ENCODE peak calls at places on chromosomes 3 and 15, in five cellular contexts. A is NCI-H1436 treated with DMSO at 0.1 percent for 48 hours; D is colonic mucosa; L is activated T-cell treated with anti-CD3 and anti-CD28 coated beads, Interleukin-2, amount 50 U/mL, for 24 hours; I is HCEC 1CT. M is an unnamed sample.
A peak's percentile ranks its signal among the peaks of the same experiment; 100 is the strongest.

GRCh38 chr3:52231502-52232278 is 6.2 kb upstream of the TLR9 start:
- DNase-seq in I (peak; percentile 23), L (peak; percentile 94), A (peak; percentile 2), D (peak; percentile 84), M (peak; percentile 60)

GRCh38 chr3:187013080-187013838 is 82.9 kb downstream of the ST6GAL1 start:
- DNase-seq in D (peak; percentile 12), L (no peak), A (no peak), I (no peak), M (no peak)

GRCh38 chr3:21955406-21955805 is 204.4 kb upstream of the ZNF385D start:
- DNase-seq in L (no peak), I (no peak), A (no peak), D (no peak), M (no peak)

GRCh38 chr15:76310470-76311070 is 699 bp downstream of the ETFA start:
- DNase-seq in I (no peak), L (no peak), A (no peak), D (peak; percentile 50), M (peak; percentile 26)

GRCh38 chr3:139928708-139929505 is 6.1 kb upstream of the CLSTN2 start:
- DNase-seq in D (no peak), A (no peak), L (no peak), I (no peak), M (no peak)

GRCh38 chr3:42747581-42747980 is 25.5 kb downstream of the CCDC13 start:
- DNase-seq in L (peak; percentile 37), D (no peak), A (no peak), I (no peak), M (no peak)

GRCh38 chr15:57570340-57570739 is 21.4 kb upstream of the MYZAP start:
- DNase-seq in L (no peak), D (no peak), A (no peak), I (no peak), M (no peak)

GRCh38 chr3:155158361-155159037 is 78.4 kb downstream of the MME start:
- DNase-seq in A (no peak), I (peak; percentile 48), L (no peak), D (no peak), M (no peak)

M was measured in RKO.